ENCODE peak calls at places on chromosomes 3 and 15, in four cellular contexts. V, U, T and Y are unnamed samples.
A peak's percentile ranks its signal among the peaks of the same experiment; 100 is the strongest.

GRCh38 chr3:8152826-8153418 is 348.7 kb upstream of the LMCD1 start:
- DNase-seq in T (no peak), U (no peak), V (no peak), Y (no peak)

GRCh38 chr15:88881781-88882180 is 13.6 kb downstream of the HAPLN3 start:
- DNase-seq in T (no peak), U (no peak), V (no peak), Y (no peak)

GRCh38 chr3:72143322-72143721 is 358.4 kb upstream of the PROK2 start:
- DNase-seq in U (no peak), T (no peak), V (no peak), Y (no peak)

GRCh38 chr3:190606596-190606995 is 92.7 kb downstream of the IL1RAP start:
- DNase-seq in T (no peak), V (no peak), U (no peak), Y (no peak)

GRCh38 chr3:177554900-177555759 is 357.8 kb upstream of the TBL1XR1 start:
- DNase-seq in V (no peak), U (no peak), T (peak; percentile 83), Y (no peak)

GRCh38 chr3:71979155-71979554 is 194.2 kb upstream of the PROK2 start:
- DNase-seq in V (no peak), T (no peak), U (no peak), Y (no peak)

GRCh38 chr15:31214864-31215489 is 111.7 kb upstream of the KLF13 start:
- DNase-seq in U (no peak), T (peak; percentile 79), V (no peak), Y (no peak)

GRCh38 chr3:57582470-57583168 is 14.5 kb downstream of the ARF4 start:
- DNase-seq in V (no peak), U (no peak), T (peak; percentile 82), Y (no peak)

GRCh38 chr3:9340450-9341009 is 22.3 kb upstream of the THUMPD3 start:
- DNase-seq in V (no peak), U (no peak), T (peak; percentile 64), Y (no peak)

GRCh38 chr3:128380719-128381118 is 86.0 kb downstream of the DNAJB8 start:
- DNase-seq in T (no peak), V (no peak), U (no peak), Y (no peak)

GRCh38 chr3:135368316-135368715 is 573.3 kb downstream of the EPHB1 start:
- DNase-seq in V (no peak), U (no peak), T (no peak), Y (no peak)

GRCh38 chr3:135992072-135992471 is 26.5 kb downstream of the PPP2R3A start:
- DNase-seq in U (no peak), V (no peak), T (peak; percentile 80), Y (no peak)

GRCh38 chr15:61275901-61276300 is 46.8 kb upstream of the RORA start:
- DNase-seq in U (no peak), T (no peak), V (no peak), Y (no peak)

GRCh38 chr3:162938073-162938472 is 1441.5 kb downstream of the OTOL1 start:
- DNase-seq in U (no peak), V (no peak), T (no peak), Y (no peak)

GRCh38 chr3:33153782-33154181 is 40.0 kb downstream of the CRTAP start:
- DNase-seq in U (no peak), V (no peak), T (no peak), Y (no peak)

GRCh38 chr15:76576526-76577279 is 240.1 kb downstream of the ISL2 start:
- DNase-seq in V (no peak), U (peak; percentile 27), T (peak; percentile 19), Y (no peak)

GRCh38 chr3:18215639-18216038 is 209.5 kb downstream of the SATB1 start:
- DNase-seq in U (no peak), V (no peak), T (no peak), Y (no peak)

GRCh38 chr15:31275331-31276262 is 51.0 kb upstream of the KLF13 start:
- DNase-seq in U (no peak), V (no peak), T (no peak), Y (peak; percentile 11)

GRCh38 chr3:94440767-94441493 is 378.1 kb downstream of the NSUN3 start:
- DNase-seq in V (no peak), T (peak; percentile 76), U (no peak), Y (no peak)

GRCh38 chr3:99808163-99808794 is 9.4 kb upstream of the CMSS1 start:
- DNase-seq in U (peak; percentile 29), T (peak; percentile 81), V (no peak), Y (peak; percentile 31)

GRCh38 chr3:38283810-38284775 is 2.0 kb downstream of the SLC22A14 start:
- DNase-seq in U (no peak), T (no peak), V (no peak), Y (no peak)

GRCh38 chr15:69491051-69491505 is 38.5 kb downstream of the RPLP1 start:
- DNase-seq in V (no peak), U (no peak), T (no peak), Y (no peak)

GRCh38 chr3:34619990-34620389 is 821.6 kb downstream of the PDCD6IP start:
- DNase-seq in T (no peak), V (no peak), U (no peak), Y (no peak)

GRCh38 chr15:47769166-47769565 is 51.9 kb downstream of the SEMA6D start:
- DNase-seq in V (no peak), T (no peak), U (no peak), Y (no peak)

GRCh38 chr3:13880811-13881156 is 913 bp upstream of the WNT7A start:
- DNase-seq in V (no peak), U (no peak), T (no peak), Y (no peak)

GRCh38 chr3:99666201-99666600 is 27.8 kb downstream of the COL8A1 start:
- DNase-seq in U (no peak), T (peak; percentile 52), V (no peak), Y (no peak)

GRCh38 chr15:98455899-98456298 is 192.4 kb upstream of the IGF1R start:
- DNase-seq in V (no peak), T (peak; percentile 76), U (no peak), Y (no peak)

GRCh38 chr3:1092771-1093170 is at the start of gene CNTN6:
- DNase-seq in V (no peak), U (no peak), T (no peak), Y (no peak)

GRCh38 chr3:125148016-125148812 is 64.3 kb downstream of the SLC12A8 start:
- DNase-seq in T (no peak), U (no peak), V (no peak), Y (no peak)

GRCh38 chr3:25907081-25907480 is 117.2 kb downstream of the OXSM start:
- DNase-seq in V (no peak), T (no peak), U (no peak), Y (no peak)

GRCh38 chr3:123384256-123384655 is 64.6 kb downstream of the ADCY5 start:
- DNase-seq in V (no peak), T (no peak), U (no peak), Y (no peak)

GRCh38 chr15:23983500-23984259 is 296.6 kb upstream of the NDN start:
- DNase-seq in U (no peak), T (no peak), V (no peak), Y (no peak)

GRCh38 chr3:194512895-194513601 is 26.2 kb upstream of the ATP13A3 start:
- DNase-seq in U (no peak), T (no peak), V (no peak), Y (no peak)

GRCh38 chr3:10725067-10725466 is 91.0 kb upstream of the SLC6A11 start:
- DNase-seq in T (no peak), U (no peak), V (no peak), Y (no peak)

GRCh38 chr15:89067751-89068150 is 20.5 kb upstream of the ABHD2 start:
- DNase-seq in T (no peak), V (no peak), U (no peak), Y (no peak)

GRCh38 chr3:159800434-159801121 is 188.1 kb upstream of the IL12A start:
- DNase-seq in V (no peak), T (no peak), U (no peak), Y (no peak)